ENCODE peak calls at places on chromosome 21, in five cellular contexts. W, S, Z, M and K are unnamed samples.

GRCh38 chr21:15250384-15250783 is 185.6 kb upstream of the NRIP1 start:
- DNase-seq in W (no peak), S (no peak), Z (no peak), M (no peak), K (no peak)

GRCh38 chr21:31173881-31174555 is 135.7 kb upstream of the KRTAP19-8 start:
- DNase-seq in W (peak), S (no peak), Z (no peak), M (no peak), K (no peak)

GRCh38 chr21:31098576-31099005 is 60.3 kb upstream of the KRTAP19-8 start:
- DNase-seq in W (peak), S (peak), Z (peak), M (peak), K (no peak)

GRCh38 chr21:31347435-31348032 is 3.5 kb upstream of the TIAM1 start:
- DNase-seq in W (no peak), S (no peak), Z (no peak), M (no peak), K (no peak)

GRCh38 chr21:40706161-40706560 is 140.8 kb downstream of the DSCAM start:
- DNase-seq in W (no peak), S (no peak), Z (no peak), M (no peak), K (no peak)

GRCh38 chr21:31330144-31330483 is 13.9 kb downstream of the TIAM1 start:
- DNase-seq in W (no peak), S (no peak), Z (no peak), M (no peak), K (no peak)

GRCh38 chr21:43331962-43332458 is 94.9 kb downstream of the SIK1 start:
- DNase-seq in W (peak), S (no peak), Z (no peak), M (no peak), K (peak)

GRCh38 chr21:42250422-42251403 is 31.8 kb downstream of the ABCG1 start:
- DNase-seq in W (no peak), S (no peak), Z (no peak), M (no peak), K (no peak)

GRCh38 chr21:42905195-42905594 is 12.1 kb downstream of the NDUFV3 start:
- DNase-seq in W (no peak), S (no peak), Z (no peak), M (no peak), K (no peak)

GRCh38 chr21:41874611-41875010 is 4.5 kb downstream of the PRDM15 start:
- DNase-seq in W (no peak), S (no peak), Z (no peak), M (no peak), K (no peak)

GRCh38 chr21:18430341-18430740 is 26.8 kb upstream of the TMPRSS15 start:
- DNase-seq in W (no peak), S (no peak), Z (no peak), M (no peak), K (no peak)

GRCh38 chr21:39533545-39534226 is 79.1 kb upstream of the B3GALT5 start:
- DNase-seq in W (no peak), S (no peak), Z (no peak), M (no peak), K (no peak)

GRCh38 chr21:39537571-39537970 is 75.2 kb upstream of the B3GALT5 start:
- DNase-seq in W (no peak), S (no peak), Z (no peak), M (no peak), K (no peak)

GRCh38 chr21:39538453-39539042 is 74.2 kb upstream of the B3GALT5 start:
- DNase-seq in W (no peak), S (no peak), Z (no peak), M (no peak), K (no peak)

GRCh38 chr21:39536835-39537234 is 75.9 kb upstream of the B3GALT5 start:
- DNase-seq in W (no peak), S (no peak), Z (no peak), M (no peak), K (no peak)

GRCh38 chr21:39535646-39536437 is 76.9 kb upstream of the B3GALT5 start:
- DNase-seq in W (no peak), S (no peak), Z (no peak), M (no peak), K (no peak)
- H3K27ac ChIP-seq in W (no peak), S (no peak), Z (no peak), M (no peak), K (no peak)

DNA sequence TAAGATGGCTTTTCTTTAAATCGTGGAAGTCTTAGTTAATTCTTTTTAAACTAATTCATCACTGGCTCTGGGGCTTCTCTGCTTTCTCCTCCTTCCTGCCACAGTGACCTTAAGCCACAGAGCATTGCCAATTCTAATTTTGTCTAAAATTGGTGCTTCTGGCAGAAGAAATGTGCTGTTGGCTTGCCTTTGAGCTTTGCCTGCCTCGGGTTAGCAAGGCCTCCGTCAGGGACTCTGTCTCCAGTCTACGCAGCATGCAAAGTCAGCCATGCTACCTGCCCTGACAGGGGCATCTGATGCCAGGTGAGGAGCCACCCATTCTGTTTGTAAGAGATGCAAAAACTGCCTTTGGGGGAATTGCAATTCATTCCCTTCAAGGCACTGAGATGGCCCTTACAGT is 25.2 kb downstream of the CLDN14 start:
- DNase-seq in W (no peak), S (no peak), Z (no peak), M (no peak), K (no peak)
- H3K27ac ChIP-seq in W (no peak), S (no peak), Z (no peak), M (no peak), K (no peak)

DNA sequence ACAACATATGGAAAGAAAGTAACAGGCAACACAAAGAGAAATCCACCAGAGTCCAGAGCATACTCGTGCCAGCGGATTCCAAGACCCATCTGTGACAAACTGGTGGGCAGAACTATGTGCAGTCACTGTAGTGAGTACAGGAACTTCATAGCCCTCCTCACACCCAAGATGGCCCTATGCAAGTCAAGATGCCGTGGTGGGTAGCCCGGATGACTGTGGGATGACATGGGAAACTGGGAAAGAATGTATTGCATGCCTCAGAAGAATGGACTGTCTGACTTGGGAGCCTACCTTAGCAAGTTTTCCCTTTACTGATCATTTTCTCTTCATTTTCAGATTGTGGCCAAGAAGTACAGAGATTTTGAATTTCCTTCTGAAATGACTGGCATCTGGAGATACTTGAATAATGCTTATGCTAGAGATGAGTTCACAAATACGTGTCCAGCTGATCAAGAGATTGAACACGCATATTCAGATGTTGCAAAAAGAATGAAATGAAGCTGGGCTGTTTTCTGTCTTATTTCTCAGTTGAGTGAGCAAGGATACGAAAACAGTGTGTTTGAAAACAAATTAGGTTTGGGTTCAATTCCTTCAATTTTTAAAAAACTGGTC is 47.3 kb downstream of the CLIC6 start:
- DNase-seq in W (no peak), S (no peak), Z (no peak), M (no peak), K (no peak)
- H3K27ac ChIP-seq in W (no peak), S (no peak), Z (no peak), M (no peak), K (no peak)

DNA sequence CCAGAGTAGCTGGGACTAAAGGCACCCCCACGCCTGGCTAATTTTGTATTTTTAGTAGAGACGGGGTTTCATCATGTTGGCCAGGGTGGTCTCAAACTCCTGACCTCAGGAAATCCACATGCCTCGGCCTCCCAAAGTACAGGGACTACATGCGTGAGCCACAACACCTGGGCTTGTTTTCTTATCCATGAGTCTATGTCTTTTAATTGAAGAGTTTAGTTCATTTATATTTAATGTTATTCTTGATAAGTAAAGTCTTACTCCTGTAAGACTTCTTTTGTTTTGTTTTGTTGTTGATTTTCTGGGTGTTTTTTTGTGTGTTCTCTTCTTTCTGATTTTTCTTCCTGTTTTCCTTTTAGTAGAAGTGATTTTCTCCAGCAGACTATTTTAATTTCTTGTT is 621.0 kb downstream of the LTN1 start:
- DNase-seq in W (no peak), S (no peak), Z (no peak), M (no peak), K (no peak)
- H3K27ac ChIP-seq in W (no peak), S (no peak), Z (no peak), M (no peak), K (no peak)

DNA sequence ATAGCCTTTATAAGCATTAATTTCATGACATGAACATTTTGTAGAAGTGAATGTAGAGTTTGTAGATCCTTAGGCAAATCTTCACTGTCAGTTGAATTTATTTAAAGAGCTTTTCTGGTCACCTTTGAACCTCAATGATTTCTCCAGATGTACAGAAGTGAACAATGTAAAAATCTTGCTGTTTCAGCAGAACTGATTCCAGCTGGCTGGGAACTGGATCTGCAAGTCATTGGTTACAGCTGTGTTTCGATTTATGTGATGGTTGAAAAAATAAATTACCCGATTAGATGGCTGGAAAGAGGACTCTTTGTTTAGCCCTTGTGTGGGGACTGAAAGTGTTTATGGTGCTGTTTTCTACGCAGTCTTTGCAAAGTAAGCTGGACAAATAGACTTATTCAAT is 849.8 kb downstream of the USP25 start:
- DNase-seq in W (no peak), S (no peak), Z (no peak), M (no peak), K (no peak)
- H3K27ac ChIP-seq in W (no peak), S (peak), Z (no peak), M (no peak), K (no peak)

GRCh38 chr21:45167796-45168222 is 93.4 kb downstream of the ADARB1 start:
- DNase-seq in W (no peak), S (no peak), Z (no peak), M (no peak), K (no peak)
- H3K27ac ChIP-seq in W (no peak), S (no peak), Z (no peak), M (no peak), K (no peak)

GRCh38 chr21:32410291-32410690 is 2.2 kb upstream of the EVA1C start:
- DNase-seq in W (no peak), S (no peak), Z (no peak), M (no peak), K (no peak)
- H3K27ac ChIP-seq in W (peak), S (peak), Z (no peak), M (peak), K (no peak)

GRCh38 chr21:45405819-45406762 is 1.1 kb downstream of the COL18A1 start:
- DNase-seq in W (peak), S (peak), Z (no peak), M (no peak), K (no peak)
- H3K27ac ChIP-seq in W (peak), S (peak), Z (peak), M (peak), K (no peak)

GRCh38 chr21:25752389-25752788 is 17.6 kb downstream of the GABPA start:
- DNase-seq in W (no peak), S (no peak), Z (no peak), M (no peak), K (no peak)

GRCh38 chr21:25759573-25759972 is 24.8 kb downstream of the GABPA start:
- DNase-seq in W (no peak), S (no peak), Z (no peak), M (no peak), K (no peak)

GRCh38 chr21:25760061-25760460 is 25.3 kb downstream of the GABPA start:
- DNase-seq in W (no peak), S (no peak), Z (no peak), M (no peak), K (no peak)

DNA sequence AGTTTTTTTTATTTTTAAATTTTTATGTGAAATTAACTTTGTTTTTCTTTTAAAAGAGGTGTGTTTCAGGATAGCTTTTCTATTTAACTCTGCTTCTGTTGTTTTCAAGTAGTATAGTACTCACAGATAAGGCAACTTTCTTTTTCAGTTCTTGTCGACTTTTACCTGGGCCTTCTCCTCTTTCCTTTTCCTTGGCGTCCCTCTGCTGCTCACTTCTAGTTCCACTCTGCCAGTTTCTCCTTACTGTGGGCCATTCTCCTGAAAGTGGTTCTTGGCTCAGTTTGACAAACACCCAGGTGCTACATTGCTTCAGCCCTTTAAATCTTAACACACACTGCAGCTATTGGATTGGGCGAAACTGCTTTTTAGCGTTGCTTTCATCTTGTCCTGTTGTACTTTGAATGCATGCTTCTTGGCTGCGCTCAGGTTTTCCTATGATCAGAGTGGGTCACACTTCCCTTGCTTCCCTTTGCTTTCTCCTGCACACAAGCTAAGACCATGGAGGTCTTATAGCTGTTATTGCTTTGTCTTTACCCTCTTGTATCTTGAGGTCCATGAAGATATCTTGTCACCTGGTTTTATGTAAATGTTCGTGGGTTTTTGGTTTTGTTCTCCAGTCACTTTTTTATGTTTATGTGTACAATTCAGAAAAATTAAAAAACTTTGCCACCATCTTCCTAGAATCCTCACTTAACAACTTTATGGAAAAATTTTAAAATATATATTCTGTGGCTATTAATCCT is 21.6 kb downstream of the GABPA start:
- DNase-seq in W (no peak), S (no peak), Z (no peak), M (no peak), K (no peak)
- H3K27ac ChIP-seq in W (peak), S (no peak), Z (no peak), M (peak), K (no peak)